ENCODE peak calls at places on chromosomes 13 and 19, in ten cellular contexts. I is lower lobe of right lung; J is naive thymus-derived CD8-positive, alpha-beta T cell; S is PC-3; Y is HCT116; A is Panc1; B is IMR-90; E is activated naive CD8-positive, alpha-beta T cell treated with anti-CD3 and anti-CD28 coated beads, Interleukin-2, amount 10 ng/mL, durations not matched to agents 7 days and 5 days; N is left ventricle myocardium superior; O is CD4-positive, alpha-beta T cell. Z is an unnamed sample.

GRCh38 chr13:94559201-94559795 is 36.7 kb downstream of the TGDS start:
- ATAC-seq in I (no peak), J (peak), S (no peak), Y (no peak), A (no peak), B (no peak), E (no peak), N (no peak), O (peak), Z (no peak)

GRCh38 chr13:102863590-102863989 is 17.8 kb downstream of the ERCC5 start:
- ATAC-seq in I (no peak), J (no peak), S (no peak), Y (no peak), A (no peak), B (no peak), E (no peak), N (peak), O (no peak), Z (peak)

GRCh38 chr13:32354040-32354439 is 38.7 kb downstream of the BRCA2 start:
- ATAC-seq in I (no peak), J (no peak), S (no peak), Y (no peak), A (no peak), B (no peak), E (no peak), N (no peak), O (no peak), Z (no peak)

GRCh38 chr13:50412046-50412617 is 396.9 kb downstream of the KCNRG start:
- ATAC-seq in I (no peak), J (no peak), S (no peak), Y (no peak), A (no peak), B (no peak), E (no peak), N (no peak), O (no peak), Z (no peak)

GRCh38 chr19:38734426-38735256 is 9.6 kb downstream of the CAPN12 start:
- ATAC-seq in I (no peak), J (peak), S (peak), Y (no peak), A (peak), B (peak), E (peak), N (peak), O (peak), Z (peak)

GRCh38 chr19:21604351-21604926 is 99.0 kb downstream of the ZNF429 start:
- ATAC-seq in I (peak), J (peak), S (peak), Y (no peak), A (peak), B (peak), E (peak), N (peak), O (peak), Z (peak)

GRCh38 chr19:5193192-5193591 is 147.4 kb downstream of the PTPRS start:
- ATAC-seq in I (no peak), J (no peak), S (no peak), Y (no peak), A (no peak), B (no peak), E (no peak), N (no peak), O (no peak), Z (no peak)

GRCh38 chr19:17842663-17843313 is 5.0 kb downstream of the JAK3 start:
- ATAC-seq in I (no peak), J (no peak), S (no peak), Y (no peak), A (peak), B (no peak), E (no peak), N (no peak), O (no peak), Z (peak)

GRCh38 chr19:40139533-40140287 is 49.0 kb upstream of the ZNF780A start:
- ATAC-seq in I (peak), J (no peak), S (no peak), Y (peak), A (peak), B (peak), E (no peak), N (peak), O (no peak), Z (peak)

GRCh38 chr13:75331792-75332349 is 150.1 kb downstream of the TBC1D4 start:
- ATAC-seq in I (no peak), J (no peak), S (no peak), Y (no peak), A (no peak), B (no peak), E (no peak), N (peak), O (no peak), Z (no peak)

GRCh38 chr19:48554385-48555091 is 2.6 kb downstream of the SULT2B1 start:
- ATAC-seq in I (peak), J (no peak), S (no peak), Y (no peak), A (peak), B (peak), E (no peak), N (no peak), O (no peak), Z (peak)

GRCh38 chr13:35592457-35592856 is 116.0 kb upstream of the MAB21L1 start:
- ATAC-seq in I (no peak), J (no peak), S (no peak), Y (no peak), A (no peak), B (no peak), E (no peak), N (no peak), O (no peak), Z (no peak)

GRCh38 chr19:6092329-6093286 is 17.7 kb downstream of the RFX2 start:
- ATAC-seq in I (peak), J (no peak), S (peak), Y (peak), A (peak), B (peak), E (no peak), N (peak), O (no peak), Z (peak)

GRCh38 chr13:68261105-68261504 is 1031.0 kb upstream of the PCDH9 start:
- ATAC-seq in I (no peak), J (no peak), S (no peak), Y (peak), A (no peak), B (no peak), E (no peak), N (no peak), O (no peak), Z (no peak)

GRCh38 chr19:15304140-15304705 is 28.1 kb downstream of the BRD4 start:
- ATAC-seq in I (no peak), J (no peak), S (peak), Y (no peak), A (peak), B (no peak), E (no peak), N (peak), O (peak), Z (no peak)

GRCh38 chr19:45087531-45087930 is 5.4 kb upstream of the PPP1R37 start:
- ATAC-seq in I (no peak), J (peak), S (no peak), Y (no peak), A (no peak), B (no peak), E (peak), N (no peak), O (peak), Z (no peak)

GRCh38 chr13:101739382-101740178 is 287.1 kb downstream of the ITGBL1 start:
- ATAC-seq in I (no peak), J (no peak), S (no peak), Y (no peak), A (no peak), B (no peak), E (no peak), N (no peak), O (no peak), Z (no peak)

GRCh38 chr19:49749055-49749716 is 13.9 kb downstream of the TSKS start:
- ATAC-seq in I (no peak), J (no peak), S (peak), Y (peak), A (peak), B (peak), E (no peak), N (peak), O (no peak), Z (peak)

GRCh38 chr19:14614099-14614412 is 31.2 kb downstream of the CLEC17A start:
- ATAC-seq in I (peak), J (peak), S (no peak), Y (no peak), A (no peak), B (no peak), E (no peak), N (no peak), O (no peak), Z (no peak)

Z was measured in esophagus mucosa.